ENCODE peak calls at places on chromosomes 3 and 15, in seven cellular contexts. L is natural killer cell, S is lower lobe of right lung, R is skeletal muscle cell, Z is NAMALWA, D is uterus, T is GM12865. A is an unnamed sample.

GRCh38 chr15:62391565-62392262 is 226.6 kb upstream of the C2CD4B start:
- DNase-seq in L (peak), T (peak), Z (peak), R (no peak), D (peak), S (peak), A (no peak)

GRCh38 chr3:155889952-155890351 is 19.5 kb downstream of the GMPS start:
- DNase-seq in S (no peak), Z (no peak), R (no peak), D (no peak), L (no peak), T (no peak), A (no peak)

GRCh38 chr3:63933459-63933858 is 21.3 kb upstream of the SCAANT1 start:
- DNase-seq in S (no peak), T (peak), R (no peak), L (no peak), D (no peak), Z (peak), A (no peak)

GRCh38 chr3:27467545-27467944 is 16.6 kb downstream of the SLC4A7 start:
- DNase-seq in L (no peak), R (no peak), S (no peak), T (peak), Z (peak), D (no peak), A (no peak)

GRCh38 chr3:179067291-179067690 is 4.3 kb downstream of the ZMAT3 start:
- DNase-seq in D (no peak), L (no peak), S (no peak), T (no peak), Z (no peak), R (no peak), A (no peak)

GRCh38 chr15:41490355-41490754 is 3.3 kb upstream of the ITPKA start:
- DNase-seq in Z (no peak), D (no peak), T (peak), S (no peak), R (peak), L (no peak), A (peak)

GRCh38 chr3:193945126-193945525 is 190.8 kb upstream of the HES1 start:
- DNase-seq in R (no peak), D (no peak), S (no peak), T (no peak), L (no peak), Z (no peak), A (no peak)

GRCh38 chr3:195905970-195906864 is 2.1 kb downstream of the TNK2 start:
- DNase-seq in D (no peak), T (peak), L (no peak), S (no peak), R (no peak), Z (peak), A (no peak)

GRCh38 chr3:141384157-141384556 is 15.9 kb downstream of the ZBTB38 start:
- DNase-seq in R (no peak), L (no peak), D (no peak), S (no peak), T (peak), Z (no peak), A (no peak)

GRCh38 chr3:196737655-196738054 is 2.0 kb upstream of the PAK2 start:
- DNase-seq in T (no peak), Z (no peak), L (no peak), D (no peak), R (no peak), S (no peak), A (no peak)

GRCh38 chr15:69265347-69265955 is 33.3 kb upstream of the PAQR5 start:
- DNase-seq in Z (peak), S (no peak), R (no peak), T (peak), L (no peak), D (no peak), A (no peak)

GRCh38 chr3:189586941-189587687 is 44.1 kb upstream of the TP63 start:
- DNase-seq in Z (no peak), D (no peak), S (no peak), T (peak), L (no peak), R (no peak), A (no peak)

GRCh38 chr15:35306361-35306981 is 221.4 kb upstream of the NANOGP8 start:
- DNase-seq in L (no peak), R (peak), Z (no peak), S (no peak), D (no peak), T (peak), A (no peak)

GRCh38 chr3:19749448-19750017 is 184.5 kb downstream of the EFHB start:
- DNase-seq in L (no peak), S (no peak), R (no peak), D (no peak), T (no peak), Z (no peak), A (no peak)

GRCh38 chr3:44905501-44906159 is 31.2 kb downstream of the TGM4 start:
- DNase-seq in L (no peak), Z (no peak), S (no peak), D (no peak), T (no peak), R (no peak), A (no peak)

GRCh38 chr3:30256474-30256873 is 349.9 kb upstream of the TGFBR2 start:
- DNase-seq in D (no peak), R (no peak), T (no peak), Z (no peak), L (no peak), S (no peak), A (no peak)

GRCh38 chr15:27743078-27743477 is 356.0 kb downstream of the OCA2 start:
- DNase-seq in S (no peak), L (no peak), Z (no peak), D (no peak), R (no peak), T (no peak), A (no peak)

GRCh38 chr3:43389388-43390254 is 103.3 kb downstream of the SNRK start:
- DNase-seq in L (peak), T (peak), R (peak), S (peak), Z (no peak), D (no peak), A (no peak)

GRCh38 chr15:83977992-83978391 is 257.6 kb upstream of the GOLGA6L4 start:
- DNase-seq in T (no peak), L (no peak), D (no peak), Z (no peak), S (no peak), R (no peak), A (no peak)

GRCh38 chr3:197792019-197792647 is 1.1 kb downstream of the LRCH3 start:
- DNase-seq in S (no peak), T (peak), Z (no peak), R (no peak), D (no peak), L (peak), A (no peak)